ENCODE peak calls at places on chromosomes 16 and 17, in five cellular contexts. R, P, S, I and C are unnamed samples.

GRCh38 chr17:74298690-74299617 is 24.9 kb downstream of the DNAI2 start:
- DNase-seq in P (no peak), I (no peak), R (no peak), S (no peak), C (no peak)

GRCh38 chr16:51184702-51185433 is 33.8 kb upstream of the SALL1 start:
- DNase-seq in P (no peak), R (no peak), S (no peak), I (no peak), C (no peak)

GRCh38 chr16:82627811-82628339 is 1.1 kb downstream of the CDH13 start:
- DNase-seq in P (peak), S (no peak), I (no peak), R (no peak), C (no peak)

GRCh38 chr17:50447870-50448573 is 20.7 kb downstream of the CHAD start:
- DNase-seq in S (no peak), P (no peak), R (peak), I (no peak), C (no peak)

GRCh38 chr17:32495347-32496253 is 8.8 kb downstream of the CDK5R1 start:
- DNase-seq in P (no peak), I (no peak), S (no peak), R (no peak), C (no peak)

GRCh38 chr17:28888832-28889231 is 8.7 kb downstream of the FLOT2 start:
- DNase-seq in S (no peak), P (no peak), I (no peak), R (no peak), C (no peak)

GRCh38 chr16:84741351-84741791 is 41.6 kb downstream of the USP10 start:
- DNase-seq in I (no peak), R (no peak), P (no peak), S (no peak), C (no peak)

GRCh38 chr17:32266389-32267269 is 997 bp downstream of the RHBDL3 start:
- DNase-seq in P (peak), R (no peak), S (no peak), I (peak), C (peak)

GRCh38 chr17:29021251-29021650 is 15.4 kb upstream of the SEZ6 start:
- DNase-seq in I (no peak), R (no peak), P (no peak), S (no peak), C (no peak)

GRCh38 chr17:3104322-3104721 is at the start of gene OR1D2:
- DNase-seq in S (no peak), P (no peak), I (no peak), R (no peak), C (no peak)

GRCh38 chr17:2853111-2853721 is 57.0 kb downstream of the RAP1GAP2 start:
- DNase-seq in R (no peak), P (peak), I (peak), S (no peak), C (peak)

GRCh38 chr16:88818610-88818874 is 6.8 kb upstream of the APRT start:
- DNase-seq in S (no peak), R (no peak), I (no peak), P (no peak), C (no peak)

DNA sequence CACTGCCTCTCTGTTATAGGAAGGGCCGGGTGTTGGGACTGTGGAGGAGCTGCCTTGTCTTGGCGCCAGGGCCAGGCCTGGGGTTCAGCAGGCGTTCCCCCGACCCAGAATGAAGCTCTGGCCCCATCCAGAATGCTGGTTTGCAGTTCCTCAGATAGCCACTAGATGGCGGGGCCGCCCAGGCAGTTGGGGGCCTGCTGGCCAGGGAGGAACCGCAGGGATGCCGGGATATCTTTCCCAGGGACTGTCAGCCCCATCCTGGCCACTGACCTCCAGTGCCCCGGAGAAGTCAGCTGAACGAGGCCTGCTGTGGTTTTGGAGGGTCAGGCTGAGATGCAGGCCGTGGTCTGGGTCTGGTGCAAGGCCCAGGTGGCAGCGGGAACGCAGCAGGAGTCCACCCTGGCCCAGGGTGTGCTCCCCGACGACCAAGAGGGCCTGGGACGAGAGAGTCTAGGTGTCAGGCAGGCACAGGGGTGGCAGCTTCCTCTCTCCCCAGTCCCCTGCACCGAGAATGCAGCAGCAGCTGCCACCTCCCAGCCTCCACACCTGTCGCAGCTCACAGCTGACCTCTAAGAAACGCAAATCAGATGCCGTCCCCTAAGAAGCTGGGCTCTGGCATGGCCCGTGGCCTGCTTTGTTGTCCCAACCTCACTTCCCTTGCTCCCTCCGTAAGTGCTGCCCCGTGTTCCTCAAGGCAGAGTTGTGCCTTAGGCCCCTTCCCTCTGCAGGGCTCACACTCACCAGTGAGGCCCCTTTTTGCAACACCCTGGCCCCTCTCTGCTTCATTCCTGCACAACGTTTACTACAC is 51.2 kb downstream of the RMI2 start:
- DNase-seq in S (no peak), I (peak), R (peak), P (peak), C (peak)
- TF ChIP-seq ATF2 in S (no peak), I (no peak), R (peak), P (no peak), C (no peak)

GRCh38 chr16:67531247-67531646 is 2.6 kb downstream of the RIPOR1 start:
- DNase-seq in R (no peak), P (no peak), S (no peak), I (no peak), C (no peak)

GRCh38 chr16:67529639-67530012 is 997 bp downstream of the RIPOR1 start:
- DNase-seq in R (no peak), P (no peak), I (no peak), S (no peak), C (no peak)

GRCh38 chr16:67528222-67528869 is at the start of gene RIPOR1:
- DNase-seq in P (peak), I (peak), R (peak), S (no peak), C (peak)

GRCh38 chr16:67528870-67529638 is 425 bp downstream of the RIPOR1 start:
- DNase-seq in S (no peak), R (no peak), I (peak), P (peak), C (no peak)

DNA sequence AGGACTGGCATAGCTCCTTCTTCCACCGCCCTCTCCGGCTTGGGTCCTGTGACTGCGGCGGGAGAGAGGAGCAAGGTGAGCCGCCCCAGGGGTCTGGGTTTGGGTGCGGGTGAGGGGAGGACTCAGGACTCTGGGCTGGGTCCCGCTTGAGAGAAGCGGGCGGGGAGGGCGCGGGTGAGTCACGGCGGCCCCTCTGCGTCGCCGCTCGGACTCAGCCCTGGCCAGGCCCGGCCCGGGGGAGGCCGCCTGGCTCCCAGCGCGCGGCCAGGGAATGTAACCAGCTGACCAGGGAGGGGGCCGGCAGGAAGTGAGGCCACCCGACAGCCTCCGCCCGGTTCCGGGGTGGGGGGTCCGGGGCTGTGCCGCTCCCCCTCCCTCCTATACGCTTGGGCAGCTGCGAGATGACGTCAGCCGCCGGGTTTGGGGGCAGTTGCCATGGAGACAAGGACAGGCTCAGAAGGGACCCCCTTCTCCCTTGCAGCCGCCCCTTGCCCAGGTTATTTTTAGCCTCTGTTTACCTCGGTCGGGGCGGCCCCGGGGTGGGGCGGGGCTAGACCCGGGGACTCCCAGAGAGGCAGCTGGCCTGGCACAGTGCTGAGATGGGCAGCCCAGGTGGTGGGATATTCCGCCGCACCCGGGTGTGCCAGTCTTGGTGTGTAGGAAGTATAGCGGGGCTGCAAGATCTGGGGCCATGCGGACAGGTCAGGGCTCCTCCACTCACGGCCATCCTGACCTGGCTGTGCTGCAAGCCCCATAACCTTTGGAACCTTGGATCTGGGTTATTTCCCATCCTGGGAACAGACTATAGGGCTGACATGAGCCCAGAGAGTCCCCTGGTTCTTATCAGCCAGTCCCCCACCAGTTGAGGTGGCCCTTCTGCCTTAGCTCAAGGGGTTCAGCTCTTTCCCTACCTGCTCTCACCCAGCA is 1.6 kb downstream of the RIPOR1 start:
- DNase-seq in P (peak), I (peak), R (no peak), S (no peak), C (peak)
- TF ChIP-seq ATF2 in P (no peak), I (no peak), R (peak), S (no peak), C (no peak)

GRCh38 chr17:4947010-4947410 is 1.3 kb downstream of the PFN1 start:
- DNase-seq in R (no peak), S (no peak), P (no peak), I (no peak), C (no peak)
- TF ChIP-seq ATF2 in R (no peak), S (no peak), P (no peak), I (no peak), C (no peak)

DNA sequence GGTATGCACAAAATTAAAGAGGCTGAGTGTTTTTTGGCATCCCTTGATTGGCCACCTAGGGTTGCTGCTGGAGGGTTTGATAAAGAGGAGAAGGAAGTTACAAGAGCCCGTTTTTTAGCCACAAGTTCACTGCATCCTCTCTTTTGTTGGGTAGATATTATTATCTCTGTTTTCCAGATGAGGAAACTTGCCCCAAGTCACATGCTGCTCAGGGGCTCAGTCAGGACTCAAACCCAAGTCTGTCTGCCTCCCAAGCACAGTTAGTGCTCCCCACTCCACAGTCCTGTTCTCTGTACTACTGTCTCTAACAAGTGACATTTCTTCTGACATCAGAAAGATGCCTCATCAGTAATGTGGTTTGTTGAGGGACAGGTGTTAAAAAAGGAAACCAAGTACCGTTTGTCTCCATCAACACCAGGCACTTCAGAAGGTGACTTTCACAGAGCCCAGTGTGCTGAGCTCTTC is 1.4 kb downstream of the NT5M start:
- DNase-seq in R (no peak), I (no peak), P (no peak), S (no peak), C (no peak)
- TF ChIP-seq ATF2 in R (no peak), I (no peak), P (no peak), S (no peak), C (no peak)

DNA sequence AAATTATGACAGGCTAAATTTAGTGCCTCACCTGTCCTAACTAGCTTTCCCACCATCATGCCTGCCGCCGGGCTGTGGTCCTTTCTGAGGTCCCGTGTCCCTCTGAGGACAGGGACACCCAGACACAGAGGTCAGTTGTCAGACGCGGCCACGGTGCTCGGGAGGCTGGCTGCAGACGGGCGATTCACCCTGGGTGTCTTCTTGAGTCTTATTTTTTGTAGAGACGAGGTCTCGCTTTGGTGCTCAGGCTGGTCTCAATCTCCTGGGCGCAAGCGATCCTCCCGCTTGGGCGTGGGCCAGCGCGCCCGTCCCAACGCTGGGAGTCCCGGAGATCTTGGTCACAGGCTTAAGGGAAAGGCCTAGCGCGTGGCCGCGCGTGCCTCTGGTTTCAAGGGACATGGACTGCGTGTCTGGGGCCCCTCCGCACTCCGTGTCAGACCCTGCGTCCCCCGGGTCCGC is 797 bp upstream of the RAB11FIP3 start:
- DNase-seq in R (no peak), I (peak), S (no peak), P (no peak), C (no peak)
- TF ChIP-seq ATF2 in R (no peak), I (no peak), S (no peak), P (no peak), C (no peak)

GRCh38 chr17:63702223-63702577 is 2.3 kb upstream of the LIMD2 start:
- DNase-seq in I (no peak), P (no peak), R (no peak), S (no peak), C (no peak)

GRCh38 chr17:63698886-63699637 is 863 bp downstream of the LIMD2 start:
- DNase-seq in P (peak), I (peak), R (peak), S (peak), C (no peak)

GRCh38 chr17:63701477-63702222 is 1.7 kb upstream of the LIMD2 start:
- DNase-seq in R (no peak), P (no peak), S (no peak), I (no peak), C (peak)

GRCh38 chr17:63699638-63700527 is at the start of gene LIMD2:
- DNase-seq in R (no peak), S (no peak), I (peak), P (peak), C (peak)

DNA sequence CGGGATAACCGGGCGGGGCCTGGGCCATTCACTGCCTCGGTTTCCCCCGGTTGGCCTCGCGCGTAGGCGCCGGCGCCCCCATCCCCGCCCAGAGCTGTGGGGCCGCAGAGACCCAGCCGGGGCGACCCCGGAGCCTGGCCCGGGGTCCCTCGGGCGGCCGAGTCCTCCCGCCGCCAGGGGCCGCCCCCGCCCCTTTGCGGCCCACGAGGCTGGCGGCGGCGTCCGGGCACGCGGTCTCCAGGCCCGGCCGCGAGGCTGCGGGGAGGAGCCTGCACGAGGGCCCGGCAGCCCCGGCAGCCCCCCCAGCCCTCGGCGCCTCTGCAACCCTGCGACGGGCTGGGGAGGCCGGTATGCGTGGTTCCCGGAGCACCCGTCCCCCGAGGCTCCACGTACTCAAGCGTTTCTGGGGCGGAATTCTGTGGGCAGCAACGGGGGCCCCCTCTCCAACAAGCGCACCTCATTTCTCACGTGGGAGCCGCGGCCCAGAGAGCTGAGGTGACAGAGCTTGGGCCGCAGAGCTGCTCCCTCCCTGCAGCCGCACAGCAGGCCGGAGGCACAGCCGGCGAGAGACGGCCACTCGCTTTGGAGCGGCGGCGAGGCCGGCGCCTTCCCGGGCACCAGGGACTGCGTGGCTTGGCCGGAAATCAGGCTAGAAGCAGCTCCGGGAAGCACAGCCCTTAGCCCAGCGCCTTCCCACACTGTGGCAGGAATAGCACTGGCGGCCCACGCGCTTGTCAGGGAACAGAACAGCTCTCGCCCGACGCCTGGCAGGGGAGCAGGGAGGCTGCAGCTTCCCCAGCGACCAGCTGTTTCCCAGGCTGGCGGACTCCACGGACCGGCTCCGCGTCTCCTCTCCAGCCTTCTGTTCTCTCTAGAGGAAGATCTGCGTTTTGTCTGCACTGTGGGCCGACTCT is 860 bp upstream of the LIMD2 start:
- DNase-seq in R (no peak), I (peak), P (peak), S (no peak), C (no peak)
- TF ChIP-seq ATF2 in R (no peak), I (no peak), P (no peak), S (no peak), C (no peak)

DNA sequence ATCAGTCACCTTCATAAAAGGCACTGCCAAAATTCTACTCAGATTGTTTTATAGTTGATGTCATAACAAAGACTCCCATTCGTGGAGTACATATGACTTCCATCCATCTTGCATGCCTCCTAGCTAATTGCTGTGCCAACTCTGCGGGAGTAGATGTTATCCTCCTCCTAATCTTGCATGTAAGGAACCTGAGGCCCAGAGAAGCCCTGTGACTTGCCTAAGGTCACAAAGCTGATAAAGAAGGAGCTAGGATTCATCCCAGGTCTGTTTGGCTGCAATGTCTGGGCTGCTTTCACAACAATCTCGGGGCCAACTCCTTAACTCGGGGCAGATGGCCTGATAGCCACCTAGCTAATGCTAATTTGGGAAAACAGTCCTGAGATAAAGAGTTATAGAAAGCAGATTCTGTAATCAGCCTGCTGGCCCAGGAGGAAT is 87.3 kb downstream of the YPEL2 start:
- DNase-seq in R (no peak), P (no peak), I (no peak), S (no peak), C (no peak)
- TF ChIP-seq ATF2 in R (no peak), P (no peak), I (no peak), S (no peak), C (no peak)

DNA sequence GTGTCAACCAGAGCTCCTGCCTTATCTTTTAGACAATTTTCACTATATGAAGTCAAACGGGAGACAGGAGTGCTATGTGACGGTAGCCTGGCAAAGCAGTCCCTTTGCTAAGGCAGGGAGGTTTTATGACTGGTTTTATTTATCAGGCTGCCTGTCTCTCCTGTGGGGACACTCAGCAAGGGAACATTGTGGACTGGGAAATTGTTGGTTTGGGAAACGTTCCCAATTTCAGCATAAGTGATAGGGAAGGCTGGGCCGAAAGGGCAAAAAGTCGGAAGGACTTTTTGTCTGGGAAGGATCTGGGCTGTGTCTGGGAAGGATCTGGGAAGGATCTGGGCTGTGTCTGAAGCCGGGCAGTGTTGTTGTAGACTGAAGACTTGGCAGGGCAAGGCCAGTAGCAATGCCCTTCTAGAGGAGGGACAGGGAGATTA is 211.2 kb downstream of the PARN start:
- DNase-seq in R (no peak), I (no peak), S (no peak), P (no peak), C (no peak)
- TF ChIP-seq ATF2 in R (no peak), I (no peak), S (no peak), P (no peak), C (no peak)